ENCODE peak calls at places on chromosome 4, in seven cellular contexts. A is effector memory CD8-positive, alpha-beta T cell; Z is head of caudate nucleus; B is left lung; U is activated effector memory CD4-positive, alpha-beta T cell treated with Interleukin-2 at 50 U/mL for 16 hours; Y is MCF 10A; I is WERI-Rb-1. E is an unnamed sample.

GRCh38 chr4:105569014-105569850 is 16.8 kb downstream of the ARHGEF38 start:
- DNase-seq in Y (no peak), U (no peak), Z (no peak), A (no peak), B (no peak), I (no peak), E (no peak)

GRCh38 chr4:82890602-82890912 is 396 bp downstream of the SEC31A start:
- DNase-seq in U (no peak), A (no peak), Y (no peak), I (no peak), B (no peak), Z (no peak), E (no peak)

GRCh38 chr4:8108991-8109390 is 49.6 kb downstream of the ABLIM2 start:
- DNase-seq in U (no peak), Z (no peak), A (no peak), Y (no peak), B (peak; percentile 53), I (no peak), E (no peak)

GRCh38 chr4:16439003-16439402 is 212.7 kb upstream of the TAPT1 start:
- DNase-seq in I (no peak), Z (no peak), Y (no peak), B (no peak), U (no peak), A (no peak), E (no peak)

GRCh38 chr4:185142911-185143595 is at the start of gene SLC25A4:
- DNase-seq in U (peak; percentile 69), Z (peak; percentile 95), Y (peak; percentile 78), B (peak; percentile 90), I (peak; percentile 94), A (peak; percentile 86), E (peak; percentile 75)

GRCh38 chr4:88743696-88744095 is 46.1 kb upstream of the NAP1L5 start:
- DNase-seq in A (no peak), I (no peak), Z (no peak), U (no peak), Y (no peak), B (no peak), E (no peak)

GRCh38 chr4:83285022-83285387 is 407 bp upstream of the COQ2 start:
- DNase-seq in Y (peak; percentile 59), A (peak; percentile 14), B (no peak), U (no peak), Z (peak; percentile 8), I (no peak), E (no peak)

GRCh38 chr4:38160487-38161207 is 200.4 kb downstream of the PTTG2 start:
- DNase-seq in I (no peak), Y (peak; percentile 96), B (no peak), Z (no peak), A (no peak), U (no peak), E (peak; percentile 46)

GRCh38 chr4:73520821-73521220 is 39.3 kb downstream of the AFM start:
- DNase-seq in U (no peak), B (no peak), A (no peak), Z (no peak), I (peak; percentile 54), Y (peak; percentile 90), E (no peak)

GRCh38 chr4:62399242-62399641 is 1199.1 kb downstream of the ADGRL3 start:
- DNase-seq in Z (no peak), Y (no peak), A (no peak), U (no peak), I (no peak), B (no peak), E (no peak)

GRCh38 chr4:158067646-158068045 is 105.2 kb downstream of the GASK1B start:
- DNase-seq in I (no peak), Y (no peak), A (no peak), Z (no peak), B (no peak), U (no peak), E (no peak)

GRCh38 chr4:134708026-134708425 is 506.4 kb upstream of the PABPC4L start:
- DNase-seq in Z (no peak), A (no peak), B (no peak), Y (peak; percentile 34), I (no peak), U (no peak), E (no peak)

GRCh38 chr4:145132521-145133098 is 34.5 kb downstream of the ABCE1 start:
- DNase-seq in A (no peak), Z (no peak), B (no peak), U (no peak), Y (peak; percentile 11), I (no peak), E (no peak)

GRCh38 chr4:6785572-6785925 is 3.0 kb downstream of the KIAA0232 start:
- DNase-seq in Z (no peak), Y (no peak), U (no peak), B (no peak), A (no peak), I (no peak), E (no peak)

GRCh38 chr4:181685911-181686310 is 557.3 kb upstream of the TENM3 start:
- DNase-seq in A (no peak), U (no peak), Z (no peak), B (no peak), I (no peak), Y (peak; percentile 74), E (no peak)

GRCh38 chr4:77395481-77395880 is 210.1 kb upstream of the CXCL13 start:
- DNase-seq in Z (no peak), I (no peak), B (no peak), U (no peak), Y (no peak), A (no peak), E (no peak)

GRCh38 chr4:182188622-182189021 is 54.6 kb upstream of the TENM3 start:
- DNase-seq in Z (no peak), U (no peak), B (no peak), I (no peak), Y (peak; percentile 92), A (no peak), E (no peak)

GRCh38 chr4:156779774-156780173 is 191.8 kb downstream of the PDGFC start:
- DNase-seq in Y (peak; percentile 59), A (no peak), U (no peak), B (no peak), Z (no peak), I (no peak), E (no peak)

GRCh38 chr4:3303445-3303824 is 10.6 kb downstream of the RGS12 start:
- DNase-seq in U (no peak), B (peak; percentile 16), A (no peak), Z (no peak), I (no peak), Y (no peak), E (no peak)

GRCh38 chr4:54092800-54093608 is 7.0 kb upstream of the GSX2 start:
- DNase-seq in Y (no peak), Z (no peak), B (no peak), U (no peak), A (no peak), I (no peak), E (no peak)

GRCh38 chr4:67052981-67053380 is 492.3 kb downstream of the CENPC start:
- DNase-seq in Y (no peak), A (no peak), Z (no peak), B (no peak), I (no peak), U (no peak), E (no peak)

GRCh38 chr4:113684534-113685091 is 76.9 kb downstream of the CAMK2D start:
- DNase-seq in A (no peak), U (no peak), B (no peak), Z (peak; percentile 22), Y (peak; percentile 30), I (peak; percentile 50), E (no peak)

GRCh38 chr4:162836773-162837172 is 329.9 kb downstream of the NAF1 start:
- DNase-seq in A (no peak), I (peak; percentile 32), B (no peak), Y (no peak), Z (no peak), U (no peak), E (no peak)

GRCh38 chr4:39976945-39977488 is 694 bp downstream of the PDS5A start:
- DNase-seq in U (peak; percentile 37), A (peak; percentile 21), Z (peak; percentile 34), Y (peak; percentile 39), I (peak; percentile 53), B (peak; percentile 88), E (peak; percentile 39)

GRCh38 chr4:123623611-123624010 is 227.0 kb downstream of the SPRY1 start:
- DNase-seq in Y (no peak), I (no peak), U (no peak), Z (no peak), B (no peak), A (no peak), E (no peak)

GRCh38 chr4:32140636-32141035 is 1420.5 kb downstream of the PCDH7 start:
- DNase-seq in Y (peak; percentile 93), I (no peak), U (no peak), A (no peak), Z (no peak), B (no peak), E (no peak)

GRCh38 chr4:146029939-146030710 is 91.5 kb upstream of the ZNF827 start:
- DNase-seq in I (no peak), B (no peak), Y (no peak), A (no peak), U (no peak), Z (no peak), E (no peak)

GRCh38 chr4:46508216-46508615 is 118.3 kb upstream of the GABRA2 start:
- DNase-seq in B (no peak), Z (no peak), I (no peak), Y (peak; percentile 61), A (no peak), U (no peak), E (no peak)

GRCh38 chr4:141605425-141605856 is 30.9 kb upstream of the IL15 start:
- DNase-seq in U (no peak), Y (no peak), I (no peak), A (no peak), Z (no peak), B (peak; percentile 74), E (no peak)

GRCh38 chr4:81635747-81636146 is 164.0 kb upstream of the RASGEF1B start:
- DNase-seq in U (no peak), Y (no peak), Z (no peak), A (no peak), B (no peak), I (no peak), E (no peak)

GRCh38 chr4:106584590-106584989 is 216.0 kb upstream of the GIMD1 start:
- DNase-seq in Z (no peak), A (no peak), Y (no peak), I (no peak), B (no peak), U (no peak), E (no peak)

GRCh38 chr4:2291705-2292651 is 30.1 kb upstream of the MXD4 start:
- DNase-seq in Y (no peak), B (peak; percentile 63), I (peak; percentile 22), Z (peak; percentile 4), U (no peak), A (no peak), E (no peak)